ENCODE peak calls at places on chromosome 11, in eight cellular contexts. U, D, H, C, Q, Z, A and E are unnamed samples.

GRCh38 chr11:133164986-133165385 is 367.3 kb downstream of the OPCML start:
- DNase-seq in A (no peak), Z (no peak), Q (no peak), C (no peak), U (no peak), H (no peak), D (no peak), E (no peak)

GRCh38 chr11:77375114-77375513 is 73.6 kb upstream of the GDPD4 start:
- DNase-seq in C (no peak), D (no peak), H (no peak), Q (no peak), U (no peak), Z (no peak), A (no peak), E (no peak)

GRCh38 chr11:66624450-66624849 is 8.0 kb downstream of the RBM14 start:
- DNase-seq in D (no peak), C (no peak), U (no peak), Q (no peak), A (no peak), H (no peak), Z (no peak), E (no peak)

GRCh38 chr11:36459046-36459445 is 51.0 kb downstream of the TRAF6 start:
- DNase-seq in Q (no peak), U (no peak), D (no peak), C (no peak), A (no peak), H (no peak), Z (no peak), E (no peak)

GRCh38 chr11:75583710-75584658 is 21.9 kb downstream of the SERPINH1 start:
- DNase-seq in Q (no peak), D (no peak), Z (no peak), C (peak), H (peak), A (peak), U (peak), E (no peak)

GRCh38 chr11:47992959-47993820 is 12.8 kb downstream of the PTPRJ start:
- DNase-seq in Z (no peak), Q (no peak), A (peak), H (no peak), U (peak), D (peak), C (no peak), E (no peak)

GRCh38 chr11:95829580-95830259 is 39.4 kb downstream of the CEP57 start:
- DNase-seq in D (no peak), U (no peak), C (no peak), A (no peak), H (no peak), Q (no peak), Z (no peak), E (no peak)

GRCh38 chr11:92642146-92642919 is 327.1 kb upstream of the MTNR1B start:
- DNase-seq in C (no peak), Q (no peak), U (no peak), A (no peak), H (no peak), Z (peak), D (no peak), E (no peak)

GRCh38 chr11:124310746-124311145 is 3.0 kb downstream of the OR8D1 start:
- DNase-seq in U (no peak), H (no peak), C (no peak), Z (no peak), D (no peak), Q (no peak), A (no peak), E (no peak)

GRCh38 chr11:64935634-64936081 is at the start of gene GPHA2:
- DNase-seq in U (no peak), Z (no peak), C (no peak), A (no peak), D (no peak), Q (no peak), H (peak), E (no peak)

GRCh38 chr11:33542921-33543320 is 157.7 kb downstream of the C11orf91 start:
- DNase-seq in C (no peak), Q (peak), Z (no peak), A (no peak), H (peak), U (peak), D (no peak), E (no peak)

GRCh38 chr11:13983081-13983751 is 20.7 kb downstream of the SPON1 start:
- DNase-seq in Q (no peak), Z (no peak), H (no peak), A (no peak), U (no peak), D (no peak), C (no peak), E (no peak)

GRCh38 chr11:26191193-26191592 is 140.7 kb upstream of the ANO3 start:
- DNase-seq in Z (no peak), D (no peak), H (no peak), Q (no peak), U (no peak), C (no peak), A (no peak), E (no peak)

GRCh38 chr11:31340903-31341572 is 28.5 kb downstream of the DCDC1 start:
- DNase-seq in D (no peak), A (no peak), C (no peak), Q (no peak), H (peak), U (no peak), Z (no peak), E (no peak)

GRCh38 chr11:47415949-47416472 is 7.6 kb downstream of the SLC39A13 start:
- DNase-seq in U (peak), Z (no peak), H (no peak), A (no peak), Q (no peak), C (peak), D (peak), E (no peak)

GRCh38 chr11:65822760-65823528 is 10.8 kb upstream of the SNX32 start:
- DNase-seq in D (no peak), Z (no peak), Q (no peak), H (no peak), A (no peak), U (no peak), C (no peak), E (no peak)

GRCh38 chr11:126422446-126422845 is 67.0 kb downstream of the ST3GAL4 start:
- DNase-seq in H (no peak), Z (no peak), U (no peak), Q (no peak), C (no peak), A (no peak), D (no peak), E (no peak)

GRCh38 chr11:59079089-59079488 is 7.0 kb upstream of the GLYATL1B start:
- DNase-seq in A (no peak), Q (no peak), C (no peak), U (no peak), H (no peak), Z (no peak), D (no peak), E (no peak)

GRCh38 chr11:40819230-40819629 is 640.2 kb downstream of the LRRC4C start:
- DNase-seq in Z (no peak), Q (no peak), C (no peak), A (no peak), U (no peak), D (no peak), H (no peak), E (no peak)

GRCh38 chr11:65329503-65329902 is 4.1 kb upstream of the DPF2 start:
- DNase-seq in A (no peak), Q (no peak), H (no peak), D (no peak), U (no peak), C (no peak), Z (no peak), E (no peak)

GRCh38 chr11:17775507-17776212 is 41.1 kb downstream of the KCNC1 start:
- DNase-seq in H (no peak), C (no peak), Q (no peak), D (no peak), U (no peak), Z (no peak), A (no peak), E (no peak)

GRCh38 chr11:111045408-111045806 is 200.1 kb upstream of the POU2AF2 start:
- DNase-seq in U (no peak), Q (no peak), C (no peak), D (no peak), Z (no peak), H (no peak), A (no peak), E (no peak)

GRCh38 chr11:42996742-42997307 is 315.0 kb upstream of the API5 start:
- DNase-seq in C (no peak), Z (no peak), H (no peak), Q (no peak), D (no peak), A (peak), U (no peak), E (no peak)

GRCh38 chr11:19076744-19077589 is 16.4 kb upstream of the MRGPRX2 start:
- DNase-seq in Q (peak), Z (peak), C (peak), H (peak), U (peak), D (no peak), A (peak), E (peak)

GRCh38 chr11:132312161-132312560 is 941.7 kb downstream of the NTM start:
- DNase-seq in Z (no peak), H (no peak), U (no peak), C (no peak), A (no peak), Q (no peak), D (no peak), E (no peak)

GRCh38 chr11:2796508-2797180 is 88.9 kb downstream of the CDKN1C start:
- DNase-seq in U (no peak), Z (no peak), D (no peak), Q (no peak), H (no peak), A (no peak), C (peak), E (peak)

GRCh38 chr11:131397666-131398065 is 27.3 kb downstream of the NTM start:
- DNase-seq in Z (no peak), D (no peak), C (no peak), U (no peak), Q (no peak), H (no peak), A (no peak), E (no peak)